ENCODE peak calls at places on chromosomes 3 and 15, in eight cellular contexts. S, Z, H, G, W, U, T and J are unnamed samples.

GRCh38 chr3:194806991-194807685 is 121.5 kb downstream of the FAM43A start:
- DNase-seq in W (peak), U (peak), T (no peak), S (peak), Z (peak), H (peak), G (no peak), J (no peak)

GRCh38 chr15:50224606-50225005 is 40.9 kb downstream of the HDC start:
- DNase-seq in U (peak), G (no peak), Z (peak), T (no peak), W (peak), H (no peak), S (peak), J (no peak)

GRCh38 chr15:32028921-32029320 is 1.4 kb upstream of the CHRNA7 start:
- DNase-seq in S (no peak), H (peak), W (no peak), T (no peak), Z (no peak), U (no peak), G (no peak), J (no peak)

GRCh38 chr3:160225181-160226025 is at the start of gene C3orf80:
- DNase-seq in G (peak), H (peak), Z (peak), W (peak), S (peak), T (peak), U (peak), J (no peak)

GRCh38 chr15:97728791-97729190 is 231.7 kb upstream of the ARRDC4 start:
- DNase-seq in U (no peak), T (no peak), S (no peak), H (no peak), Z (no peak), W (no peak), G (no peak), J (no peak)

GRCh38 chr3:28835751-28836150 is 445.1 kb upstream of the RBMS3 start:
- DNase-seq in W (no peak), H (peak), Z (peak), S (no peak), U (no peak), T (no peak), G (no peak), J (peak)

GRCh38 chr15:100263031-100263430 is 78.7 kb downstream of the ADAMTS17 start:
- DNase-seq in Z (no peak), G (no peak), T (no peak), W (no peak), S (no peak), H (no peak), U (no peak), J (no peak)

GRCh38 chr3:42721690-42722089 is 19.1 kb upstream of the HHATL start:
- DNase-seq in Z (no peak), W (no peak), S (no peak), G (no peak), U (no peak), H (no peak), T (peak), J (no peak)

GRCh38 chr3:160810360-160810759 is 54.3 kb downstream of the PPM1L start:
- DNase-seq in S (peak), H (no peak), G (no peak), Z (peak), W (peak), T (no peak), U (no peak), J (peak)

GRCh38 chr3:170244566-170244965 is 22.3 kb downstream of the PRKCI start:
- DNase-seq in G (no peak), U (no peak), T (no peak), H (no peak), W (no peak), Z (no peak), S (no peak), J (no peak)

GRCh38 chr15:83285284-83285978 is 967 bp upstream of the BNC1 start:
- DNase-seq in T (no peak), U (no peak), Z (no peak), H (peak), S (no peak), G (no peak), W (no peak), J (no peak)

GRCh38 chr3:52077376-52077775 is 21.0 kb upstream of the DUSP7 start:
- DNase-seq in U (no peak), S (no peak), W (no peak), Z (no peak), H (no peak), T (no peak), G (no peak), J (no peak)

GRCh38 chr15:51377038-51377761 is 35.7 kb downstream of the GLDN start:
- DNase-seq in U (no peak), T (no peak), W (peak), S (peak), G (no peak), H (no peak), Z (peak), J (peak)

GRCh38 chr15:32956006-32956405 is 238.2 kb downstream of the GREM1 start:
- DNase-seq in Z (peak), T (no peak), W (peak), G (peak), S (peak), H (peak), U (peak), J (peak)

GRCh38 chr3:78906245-78906644 is 861.6 kb downstream of the ROBO1 start:
- DNase-seq in H (no peak), T (no peak), S (no peak), G (no peak), U (no peak), W (no peak), Z (no peak), J (no peak)

GRCh38 chr15:74869726-74870407 is 3.3 kb downstream of the SCAMP2 start:
- DNase-seq in Z (no peak), S (peak), W (peak), U (peak), T (peak), G (peak), H (no peak), J (no peak)

GRCh38 chr3:196222876-196223595 is 6.7 kb downstream of the SLC51A start:
- DNase-seq in Z (no peak), H (no peak), S (no peak), U (no peak), T (no peak), G (no peak), W (no peak), J (no peak)

GRCh38 chr3:31065765-31066164 is 171.3 kb upstream of the GADL1 start:
- DNase-seq in G (no peak), W (no peak), U (no peak), T (no peak), H (no peak), S (no peak), Z (peak), J (peak)

GRCh38 chr15:97009036-97009555 is 678.6 kb downstream of the NR2F2 start:
- DNase-seq in H (no peak), T (no peak), S (no peak), Z (peak), U (no peak), G (no peak), W (no peak), J (peak)

GRCh38 chr3:143060906-143061305 is 58.7 kb upstream of the CHST2 start:
- DNase-seq in W (peak), U (peak), S (no peak), H (no peak), G (no peak), T (no peak), Z (no peak), J (no peak)

GRCh38 chr15:78696436-78696835 is 55.4 kb upstream of the CHRNB4 start:
- DNase-seq in H (no peak), G (no peak), Z (no peak), W (no peak), U (no peak), S (no peak), T (no peak), J (no peak)

GRCh38 chr3:184354121-184354728 is 7.2 kb downstream of the CLCN2 start:
- DNase-seq in W (peak), Z (no peak), U (peak), H (peak), S (no peak), T (peak), G (peak), J (no peak)

DNA sequence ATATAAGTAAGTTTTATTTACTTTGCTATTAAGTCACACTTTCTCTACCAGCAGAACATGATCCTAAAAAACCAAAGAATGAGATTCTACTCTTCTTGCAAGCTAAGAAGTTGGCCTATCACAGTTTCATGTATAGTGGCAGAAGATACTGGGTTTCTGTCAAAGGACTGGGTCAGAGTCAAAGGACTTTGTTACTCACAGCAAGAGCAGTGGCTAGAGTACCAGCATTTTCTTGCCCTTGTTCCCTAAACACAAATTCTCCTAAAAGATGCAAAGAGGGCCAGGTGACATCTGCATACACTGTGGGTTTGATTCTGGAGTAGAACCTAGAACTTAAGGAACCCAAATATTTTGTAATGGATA is 105.2 kb downstream of the CBLB start:
- DNase-seq in U (no peak), T (no peak), S (no peak), W (no peak), Z (no peak), G (no peak), H (no peak), J (no peak)
- TF ChIP-seq CTCF in U (no peak), T (no peak), S (no peak), W (no peak), Z (no peak), G (no peak), H (no peak), J (no peak)

GRCh38 chr3:54079314-54079713 is 43.0 kb upstream of the CACNA2D3 start:
- DNase-seq in H (peak), T (no peak), S (no peak), U (no peak), G (no peak), Z (no peak), W (no peak), J (no peak)
- H3K4me3 ChIP-seq in H (no peak), T (no peak), S (no peak), U (no peak), G (no peak), Z (no peak), W (no peak), J (no peak)

GRCh38 chr15:69222002-69222474 is 61.6 kb downstream of the GLCE start:
- DNase-seq in H (no peak), W (no peak), U (no peak), Z (no peak), S (no peak), T (no peak), G (no peak), J (no peak)

GRCh38 chr15:69226028-69226355 is 65.6 kb downstream of the GLCE start:
- DNase-seq in W (no peak), S (no peak), U (no peak), T (no peak), G (no peak), H (no peak), Z (no peak), J (no peak)

GRCh38 chr15:69223083-69223813 is 62.8 kb downstream of the GLCE start:
- DNase-seq in Z (no peak), G (no peak), T (no peak), H (no peak), W (no peak), U (no peak), S (no peak), J (no peak)

GRCh38 chr15:69224383-69224782 is 63.9 kb downstream of the GLCE start:
- DNase-seq in W (peak), T (peak), G (no peak), S (no peak), H (no peak), U (no peak), Z (no peak), J (no peak)

DNA sequence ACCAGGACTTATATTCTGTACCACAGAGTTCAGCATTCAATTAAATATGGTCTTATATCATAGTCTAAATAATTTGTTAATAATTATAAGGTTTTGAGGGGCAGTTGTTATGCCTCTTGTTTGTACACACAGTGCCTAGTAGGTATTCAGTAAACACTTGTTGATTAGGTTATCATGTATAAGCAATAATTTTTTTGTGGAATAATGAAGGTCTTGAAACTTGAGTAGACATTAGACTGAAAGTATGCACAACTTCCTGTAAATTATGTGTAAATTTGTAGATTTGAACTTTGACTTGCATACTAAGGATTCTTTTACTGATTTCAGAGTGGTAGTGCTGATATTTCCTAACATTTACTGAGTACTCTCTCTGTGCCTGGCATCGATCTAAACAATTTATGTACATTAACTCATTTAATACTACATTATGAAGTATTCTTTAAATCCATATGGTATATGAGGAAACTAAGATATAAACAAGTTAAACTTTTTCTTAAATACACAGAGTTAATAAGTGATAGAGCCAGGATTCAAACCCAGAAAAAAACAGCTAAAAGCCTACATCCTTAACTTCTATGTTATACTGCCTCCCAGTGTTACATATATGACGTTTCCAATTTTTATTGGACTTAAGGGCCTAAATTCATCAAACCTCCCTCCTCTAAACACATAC is 65.1 kb downstream of the GLCE start:
- DNase-seq in H (no peak), W (peak), S (peak), U (peak), G (peak), T (no peak), Z (peak), J (peak)
- TF ChIP-seq CTCF in H (peak), W (peak), S (peak), U (no peak), G (peak), T (no peak), Z (peak), J (peak)

DNA sequence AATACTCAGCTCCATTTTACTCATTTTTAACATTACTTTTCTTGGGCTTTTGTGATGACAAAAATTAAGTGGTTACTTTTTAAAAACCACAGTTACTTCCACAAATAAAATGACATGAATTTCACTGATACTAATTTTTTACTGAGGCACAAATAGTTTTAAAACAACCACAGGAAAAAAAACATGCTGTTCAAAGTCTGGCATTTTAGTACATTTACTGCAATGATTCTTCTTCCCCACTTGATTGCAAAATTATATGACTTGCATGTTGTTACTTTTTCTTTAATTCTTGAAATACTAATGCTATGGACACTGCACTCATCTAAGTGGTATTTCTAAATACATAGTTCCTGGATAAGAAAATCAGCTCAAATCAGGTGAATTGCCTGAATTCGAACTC is 24.8 kb upstream of the SLMAP start:
- DNase-seq in G (no peak), H (no peak), Z (peak), T (no peak), W (no peak), U (no peak), S (peak), J (no peak)
- H3K4me3 ChIP-seq in G (no peak), H (no peak), Z (no peak), T (no peak), W (no peak), U (no peak), S (no peak), J (no peak)

DNA sequence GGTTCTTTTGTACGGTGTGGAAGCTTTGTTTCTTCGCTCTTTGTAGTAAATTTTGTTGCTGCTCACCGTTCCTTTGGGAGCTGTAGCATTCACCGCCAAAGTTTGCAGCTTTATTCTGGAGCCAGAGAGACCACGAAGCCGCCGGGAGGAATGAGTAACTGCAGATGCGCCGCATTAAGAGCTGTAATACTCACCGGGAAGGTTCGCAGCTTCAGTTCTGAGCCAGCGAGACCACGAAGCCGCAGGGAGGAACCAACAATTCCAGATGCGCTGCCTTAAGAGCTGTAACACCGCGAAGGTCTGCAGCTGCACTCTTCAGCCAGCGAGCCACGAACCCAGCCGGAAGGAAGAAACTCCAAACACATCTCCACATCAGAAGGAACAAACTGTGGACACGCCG is 56.0 kb upstream of the DYNC1LI1 start:
- DNase-seq in S (peak), Z (no peak), G (no peak), U (no peak), W (no peak), T (no peak), H (no peak), J (no peak)
- TF ChIP-seq CTCF in S (no peak), Z (no peak), G (no peak), U (no peak), W (no peak), T (no peak), H (no peak), J (no peak)

GRCh38 chr3:20836801-20837200 is 650.8 kb upstream of the SGO1 start:
- DNase-seq in U (no peak), T (no peak), Z (no peak), W (no peak), H (no peak), G (no peak), S (no peak), J (no peak)

GRCh38 chr3:20832963-20833362 is 647.0 kb upstream of the SGO1 start:
- DNase-seq in Z (no peak), G (peak), T (no peak), U (peak), H (no peak), W (no peak), S (no peak), J (no peak)

GRCh38 chr3:20842002-20842401 is 656.0 kb upstream of the SGO1 start:
- DNase-seq in U (no peak), H (no peak), Z (no peak), W (no peak), S (no peak), T (no peak), G (peak), J (no peak)

GRCh38 chr3:20843037-20843436 is 657.0 kb upstream of the SGO1 start:
- DNase-seq in T (no peak), H (no peak), G (no peak), S (no peak), Z (no peak), W (no peak), U (no peak), J (no peak)

DNA sequence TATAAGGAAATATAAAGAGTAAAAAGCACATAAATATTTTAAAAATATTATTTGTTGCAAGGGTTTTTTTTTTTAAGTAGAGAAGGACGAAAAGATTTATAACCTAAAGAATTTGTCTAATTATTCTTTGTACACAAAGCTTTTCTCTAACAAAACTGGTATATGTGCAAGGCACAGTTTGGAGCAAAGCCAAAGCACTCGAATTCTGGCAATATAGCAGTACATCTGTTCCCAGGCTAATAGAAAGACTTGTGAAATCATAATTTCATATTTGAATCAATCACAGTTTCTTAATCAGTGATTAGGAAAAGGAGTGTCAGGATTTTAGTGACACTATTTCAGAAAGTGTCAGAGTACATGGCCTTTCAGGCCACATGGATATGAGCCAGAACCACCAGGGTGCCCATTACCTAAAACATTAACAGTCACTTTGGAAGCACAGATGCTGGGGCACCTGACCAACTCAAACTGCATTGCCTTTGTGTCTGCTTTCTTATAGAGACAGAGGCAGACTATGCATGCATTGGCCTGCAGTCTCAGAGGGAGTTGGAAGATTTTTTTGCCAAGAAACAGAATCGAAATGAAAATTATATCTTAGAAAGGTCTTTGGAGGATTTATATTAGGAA is 651.8 kb upstream of the SGO1 start:
- DNase-seq in G (no peak), S (no peak), T (no peak), H (peak), Z (no peak), U (no peak), W (no peak), J (no peak)
- H3K4me3 ChIP-seq in G (no peak), S (no peak), T (no peak), H (no peak), Z (no peak), U (no peak), W (no peak), J (no peak)

GRCh38 chr3:39064646-39065045 is 12.8 kb downstream of the WDR48 start:
- DNase-seq in H (no peak), G (no peak), U (no peak), S (peak), W (no peak), T (no peak), Z (peak), J (peak)

GRCh38 chr3:39067286-39067685 is 15.5 kb downstream of the WDR48 start:
- DNase-seq in Z (peak), W (no peak), G (no peak), H (no peak), T (no peak), U (no peak), S (peak), J (no peak)

GRCh38 chr3:39063143-39063542 is 11.3 kb downstream of the WDR48 start:
- DNase-seq in Z (no peak), T (no peak), H (no peak), S (no peak), W (no peak), G (no peak), U (no peak), J (no peak)

GRCh38 chr3:39062180-39062579 is 10.4 kb downstream of the WDR48 start:
- DNase-seq in U (no peak), Z (no peak), W (no peak), H (no peak), G (no peak), S (no peak), T (no peak), J (no peak)

DNA sequence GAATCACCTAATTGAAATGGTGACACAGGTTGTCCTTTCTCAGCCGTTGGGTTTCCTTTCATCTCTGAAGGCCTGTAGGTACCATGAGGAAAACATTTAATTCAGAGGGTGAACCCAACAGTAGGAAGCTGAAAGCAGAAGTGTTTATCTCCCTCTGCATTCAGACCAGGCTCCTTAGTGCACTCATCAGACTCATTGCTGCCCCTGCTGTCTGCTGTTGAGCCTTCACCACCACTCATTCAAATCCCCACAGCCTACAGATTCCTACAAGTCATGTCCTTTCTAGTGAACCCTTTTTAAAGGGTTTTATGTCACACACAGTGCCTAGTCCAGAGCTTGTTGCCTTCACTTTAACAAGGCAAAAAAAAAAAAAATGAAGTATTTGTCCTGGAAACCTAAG is 13.4 kb downstream of the WDR48 start:
- DNase-seq in S (peak), G (peak), U (peak), Z (peak), T (peak), W (peak), H (peak), J (peak)
- TF ChIP-seq CTCF in S (peak), G (peak), U (peak), Z (peak), T (no peak), W (peak), H (peak), J (peak)